ENCODE peak calls at places on chromosomes 4 and X, in eight cellular contexts. K is A549, B is GM12878, Z is K562, L is HCT116, S is SK-N-SH, I is H1, P is HepG2. M is an unnamed sample.
A peak's percentile ranks its signal among the peaks of the same experiment; 100 is the strongest.

GRCh38 chrX:103828529-103828928 is 3.5 kb downstream of the RAB9B start:
- DNase-seq in K (no peak), B (no peak), Z (no peak), L (no peak), S (no peak), I (no peak), P (no peak), M (no peak)

GRCh38 chr4:158578476-158578875 is 56.8 kb downstream of the RXFP1 start:
- DNase-seq in K (peak; percentile 18), B (no peak), Z (peak; percentile 27), L (peak; percentile 8), S (peak; percentile 25), I (no peak), P (peak; percentile 5), M (peak; percentile 51)

GRCh38 chr4:158253350-158253980 is 43.2 kb downstream of the TMEM144 start:
- DNase-seq in K (peak; percentile 39), B (no peak), Z (peak; percentile 38), L (peak; percentile 27), S (peak; percentile 48), I (no peak), P (peak; percentile 53), M (peak; percentile 63)

GRCh38 chr4:90958256-90958895 is 831.2 kb downstream of the CCSER1 start:
- DNase-seq in K (peak; percentile 19), B (no peak), Z (no peak), L (peak; percentile 18), S (no peak), I (no peak), P (no peak), M (peak; percentile 69)

GRCh38 chrX:1274786-1275185 is 6.2 kb downstream of the CSF2RA start:
- DNase-seq in K (no peak), B (no peak), Z (no peak), L (no peak), S (no peak), I (no peak), P (no peak), M (no peak)

GRCh38 chr4:151990201-151990600 is 229.4 kb upstream of the GATB start:
- DNase-seq in K (peak; percentile 8), B (no peak), Z (no peak), L (peak; percentile 35), S (no peak), I (no peak), P (no peak), M (peak; percentile 41)

GRCh38 chrX:130575831-130576404 is 174.1 kb downstream of the RBMX2 start:
- DNase-seq in K (peak; percentile 51), B (no peak), Z (peak; percentile 46), L (peak; percentile 6), S (peak; percentile 55), I (peak; percentile 43), P (peak; percentile 14), M (peak; percentile 33)

GRCh38 chr4:111506706-111507105 is 638.5 kb upstream of the FAM241A start:
- DNase-seq in K (no peak), B (no peak), Z (no peak), L (no peak), S (no peak), I (no peak), P (no peak), M (peak; percentile 84)

GRCh38 chrX:32571579-32571978 is 639.8 kb downstream of the DMD start:
- DNase-seq in K (no peak), B (no peak), Z (no peak), L (no peak), S (no peak), I (no peak), P (no peak), M (peak; percentile 13)

GRCh38 chr4:66906314-66906713 is 639.0 kb downstream of the CENPC start:
- DNase-seq in K (no peak), B (no peak), Z (no peak), L (no peak), S (no peak), I (no peak), P (no peak), M (no peak)

GRCh38 chr4:154506253-154506652 is 14.7 kb upstream of the DCHS2 start:
- DNase-seq in K (peak; percentile 21), B (no peak), Z (peak; percentile 47), L (peak; percentile 13), S (peak; percentile 12), I (no peak), P (peak; percentile 27), M (peak; percentile 13)

GRCh38 chr4:3638080-3638715 is 106.0 kb upstream of the LRPAP1 start:
- DNase-seq in K (no peak), B (no peak), Z (no peak), L (no peak), S (no peak), I (no peak), P (no peak), M (no peak)

GRCh38 chrX:101108293-101108692 is 10.3 kb downstream of the CENPI start:
- DNase-seq in K (no peak), B (no peak), Z (no peak), L (no peak), S (no peak), I (no peak), P (no peak), M (peak; percentile 77)

GRCh38 chr4:29081230-29081955 is 1638.8 kb upstream of the PCDH7 start:
- DNase-seq in K (no peak), B (no peak), Z (no peak), L (peak; percentile 22), S (no peak), I (no peak), P (no peak), M (peak; percentile 28)

GRCh38 chr4:159946983-159947645 is 844.2 kb downstream of the RAPGEF2 start:
- DNase-seq in K (peak; percentile 72), B (peak; percentile 2), Z (peak; percentile 1), L (peak; percentile 70), S (peak; percentile 40), I (no peak), P (peak; percentile 52), M (peak; percentile 45)

GRCh38 chr4:36872679-36873078 is 371.9 kb upstream of the NWD2 start:
- DNase-seq in K (no peak), B (no peak), Z (no peak), L (no peak), S (no peak), I (no peak), P (no peak), M (no peak)

GRCh38 chr4:1752284-1753041 is 31.1 kb downstream of the TACC3 start:
- DNase-seq in K (no peak), B (no peak), Z (peak; percentile 49), L (no peak), S (no peak), I (no peak), P (peak; percentile 69), M (peak; percentile 7)

GRCh38 chr4:83361416-83362196 is 27.0 kb upstream of the HPSE start:
- DNase-seq in K (no peak), B (no peak), Z (no peak), L (no peak), S (no peak), I (peak; percentile 46), P (peak; percentile 96), M (no peak)

GRCh38 chrX:119624951-119625668 is 18.9 kb upstream of the NKRF start:
- DNase-seq in K (no peak), B (no peak), Z (no peak), L (no peak), S (no peak), I (no peak), P (no peak), M (no peak)

GRCh38 chr4:86582453-86582852 is 11.7 kb upstream of the PTPN13 start:
- DNase-seq in K (peak; percentile 7), B (no peak), Z (no peak), L (no peak), S (peak; percentile 25), I (no peak), P (no peak), M (no peak)

DNA sequence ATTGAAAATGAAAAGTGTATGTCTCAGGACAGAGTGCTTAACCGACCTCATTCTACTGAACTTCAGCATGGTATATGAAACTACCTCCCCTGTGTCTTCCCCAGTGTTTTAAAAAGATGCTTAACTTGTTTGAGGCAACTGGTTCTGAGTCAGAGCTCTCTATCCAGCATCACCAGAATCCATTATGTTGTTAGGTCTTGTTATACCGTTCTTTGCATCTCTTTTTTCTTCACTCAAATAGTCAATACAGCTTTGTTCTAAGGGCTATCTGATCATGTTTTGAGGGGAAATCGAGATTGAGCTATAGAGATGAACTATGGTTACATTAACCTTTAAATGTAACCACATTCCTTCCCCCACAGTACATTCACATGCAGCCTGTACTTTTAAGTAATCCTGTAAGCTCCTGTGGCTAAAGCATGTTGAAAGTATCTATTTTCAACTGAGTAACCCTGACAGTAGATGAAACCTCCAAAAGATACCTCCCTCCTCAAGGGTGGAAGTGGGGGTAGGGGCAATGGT is 514.4 kb downstream of the RPA4 start:
- DNase-seq in K (no peak), B (peak; percentile 55), Z (no peak), L (no peak), S (no peak), I (no peak), P (no peak), M (peak; percentile 30)
- TF ChIP-seq RAD21 in K (no peak), B (no peak), Z (no peak), L (no peak), S (no peak), I (no peak), P (no peak), M (no peak)

GRCh38 chr4:102343964-102344519 is 1.2 kb downstream of the SLC39A8 start:
- DNase-seq in K (no peak), B (peak; percentile 21), Z (peak; percentile 30), L (peak; percentile 41), S (no peak), I (no peak), P (no peak), M (peak; percentile 8)
- TF ChIP-seq RAD21 in K (no peak), B (no peak), Z (no peak), L (no peak), S (no peak), I (no peak), P (no peak), M (no peak)

GRCh38 chrX:9905288-9905687 is 61.9 kb upstream of the CLDN34 start:
- DNase-seq in K (no peak), B (no peak), Z (no peak), L (no peak), S (no peak), I (no peak), P (no peak), M (peak; percentile 90)

GRCh38 chrX:9906919-9907318 is 60.2 kb upstream of the CLDN34 start:
- DNase-seq in K (no peak), B (no peak), Z (no peak), L (no peak), S (peak; percentile 21), I (no peak), P (no peak), M (no peak)

GRCh38 chrX:9905721-9906120 is 61.4 kb upstream of the CLDN34 start:
- DNase-seq in K (no peak), B (no peak), Z (no peak), L (no peak), S (no peak), I (no peak), P (no peak), M (no peak)

GRCh38 chrX:9899640-9900075 is 67.5 kb upstream of the CLDN34 start:
- DNase-seq in K (no peak), B (no peak), Z (no peak), L (no peak), S (no peak), I (no peak), P (no peak), M (peak; percentile 91)

GRCh38 chrX:9902651-9903050 is 64.5 kb upstream of the CLDN34 start:
- DNase-seq in K (no peak), B (no peak), Z (no peak), L (no peak), S (no peak), I (no peak), P (no peak), M (peak; percentile 34)
- TF ChIP-seq RAD21 in K (no peak), B (no peak), Z (no peak), L (no peak), S (no peak), I (no peak), P (no peak), M (no peak)

GRCh38 chr4:145618210-145618911 is 824 bp upstream of the MMAA start:
- DNase-seq in K (peak; percentile 9), B (no peak), Z (peak; percentile 31), L (no peak), S (peak; percentile 29), I (no peak), P (no peak), M (no peak)
- TF ChIP-seq RAD21 in K (no peak), B (no peak), Z (no peak), L (no peak), S (no peak), I (no peak), P (no peak), M (no peak)